ENCODE peak calls at places on chromosomes 5 and 9, in seven cellular contexts. A is GF-D8; V is pulmonary artery endothelial cell; J is right cardiac atrium; L is Calu3; M is activated CD4-positive, alpha-beta T cell treated with anti-CD3 and anti-CD28 coated beads for 48 hours; I is dorsolateral prefrontal cortex. D is an unnamed sample.

GRCh38 chr9:124297915-124298645 is 40.3 kb downstream of the NEK6 start:
- DNase-seq in A (no peak), V (no peak), J (no peak), L (no peak), M (no peak), I (no peak), D (no peak)

GRCh38 chr9:89765211-89765610 is 160.4 kb downstream of the GADD45G start:
- DNase-seq in A (no peak), V (no peak), J (no peak), L (no peak), M (no peak), I (peak; percentile 1), D (no peak)

GRCh38 chr9:70407081-70407503 is 7.4 kb downstream of the KLF9 start:
- DNase-seq in A (no peak), V (peak; percentile 82), J (no peak), L (no peak), M (no peak), I (no peak), D (peak; percentile 91)

GRCh38 chr5:126471875-126472537 is 48.8 kb downstream of the GRAMD2B start:
- DNase-seq in A (no peak), V (no peak), J (no peak), L (peak; percentile 40), M (no peak), I (no peak), D (peak; percentile 76)

GRCh38 chr9:97388721-97389238 is 23.1 kb upstream of the TDRD7 start:
- DNase-seq in A (peak; percentile 24), V (no peak), J (no peak), L (peak; percentile 11), M (peak; percentile 45), I (no peak), D (no peak)

GRCh38 chr5:10797246-10797645 is 36.2 kb upstream of the DAP start:
- DNase-seq in A (no peak), V (no peak), J (no peak), L (no peak), M (no peak), I (no peak), D (peak; percentile 47)

GRCh38 chr9:114216081-114216480 is 60.7 kb downstream of the COL27A1 start:
- DNase-seq in A (no peak), V (no peak), J (peak; percentile 84), L (peak; percentile 20), M (no peak), I (peak; percentile 67), D (no peak)

GRCh38 chr5:177489119-177489716 is 8.2 kb downstream of the PDLIM7 start:
- DNase-seq in A (no peak), V (no peak), J (no peak), L (no peak), M (no peak), I (no peak), D (no peak)

GRCh38 chr5:137761560-137761959 is 7.4 kb upstream of the HNRNPA0 start:
- DNase-seq in A (no peak), V (no peak), J (no peak), L (no peak), M (no peak), I (no peak), D (peak; percentile 23)

GRCh38 chr5:136123236-136123768 is 9.3 kb upstream of the SMAD5 start:
- DNase-seq in A (no peak), V (no peak), J (no peak), L (peak; percentile 70), M (no peak), I (no peak), D (peak; percentile 7)

GRCh38 chr9:14910178-14910805 is at the start of gene FREM1:
- DNase-seq in A (no peak), V (no peak), J (peak; percentile 81), L (no peak), M (no peak), I (peak; percentile 37), D (no peak)

GRCh38 chr9:6538666-6539071 is 106.9 kb downstream of the GLDC start:
- DNase-seq in A (no peak), V (no peak), J (no peak), L (no peak), M (no peak), I (no peak), D (peak; percentile 40)

GRCh38 chr9:91208837-91209236 is 152.9 kb downstream of the AUH start:
- DNase-seq in A (no peak), V (no peak), J (no peak), L (no peak), M (no peak), I (no peak), D (no peak)

GRCh38 chr5:140311011-140311467 is 8.1 kb upstream of the PFDN1 start:
- DNase-seq in A (no peak), V (peak; percentile 89), J (no peak), L (no peak), M (no peak), I (no peak), D (peak; percentile 86)

GRCh38 chr5:150278046-150278760 is 11.4 kb downstream of the CAMK2A start:
- DNase-seq in A (no peak), V (no peak), J (no peak), L (no peak), M (no peak), I (no peak), D (peak; percentile 38)

D was measured in foreskin fibroblast.